ENCODE peak calls at places on chromosome 7, in nine cellular contexts. One of them, this sample, is unnamed.

GRCh38 chr7:106659963-106660861 is 746 bp downstream of the CCDC71L start:
- DNase-seq in substantia nigra: peak
- DNase-seq in ovary: peak
- DNase-seq in naive thymus-derived CD4-positive, alpha-beta T cell: peak
- DNase-seq in SW 1271: peak
- DNase-seq in stimulated activated CD4-positive, alpha-beta T cell treated with anti-CD3 and anti-CD28 coated beads, Interleukin-12 subunit alpha, Interleukin-12 subunit beta, amount 100 ng/mL, for 24 hours: peak
- DNase-seq in NCI-H226: peak
- DNase-seq in HT-29: peak
- DNase-seq in stimulated activated CD8-positive, alpha-beta memory T cell treated with anti-CD3 and anti-CD28 coated beads, Interleukin-2, amount 100 ng/mL, for 1 hour: peak
- DNase-seq in this sample: peak

GRCh38 chr7:2632717-2633537 is 1.1 kb downstream of the TTYH3 start:
- DNase-seq in substantia nigra: peak
- DNase-seq in ovary: peak
- DNase-seq in naive thymus-derived CD4-positive, alpha-beta T cell: peak
- DNase-seq in SW 1271: no peak
- DNase-seq in stimulated activated CD4-positive, alpha-beta T cell treated with anti-CD3 and anti-CD28 coated beads, Interleukin-12 subunit alpha, Interleukin-12 subunit beta, amount 100 ng/mL, for 24 hours: peak
- DNase-seq in NCI-H226: peak
- DNase-seq in HT-29: peak
- DNase-seq in stimulated activated CD8-positive, alpha-beta memory T cell treated with anti-CD3 and anti-CD28 coated beads, Interleukin-2, amount 100 ng/mL, for 1 hour: no peak
- DNase-seq in this sample: no peak

GRCh38 chr7:47721670-47722069 is 139.8 kb upstream of the TNS3 start:
- DNase-seq in substantia nigra: no peak
- DNase-seq in ovary: no peak
- DNase-seq in naive thymus-derived CD4-positive, alpha-beta T cell: no peak
- DNase-seq in SW 1271: no peak
- DNase-seq in stimulated activated CD4-positive, alpha-beta T cell treated with anti-CD3 and anti-CD28 coated beads, Interleukin-12 subunit alpha, Interleukin-12 subunit beta, amount 100 ng/mL, for 24 hours: no peak
- DNase-seq in NCI-H226: no peak
- DNase-seq in HT-29: peak
- DNase-seq in stimulated activated CD8-positive, alpha-beta memory T cell treated with anti-CD3 and anti-CD28 coated beads, Interleukin-2, amount 100 ng/mL, for 1 hour: no peak
- DNase-seq in this sample: no peak

GRCh38 chr7:14156436-14156835 is 167.0 kb upstream of the ETV1 start:
- DNase-seq in substantia nigra: no peak
- DNase-seq in ovary: no peak
- DNase-seq in naive thymus-derived CD4-positive, alpha-beta T cell: no peak
- DNase-seq in SW 1271: no peak
- DNase-seq in stimulated activated CD4-positive, alpha-beta T cell treated with anti-CD3 and anti-CD28 coated beads, Interleukin-12 subunit alpha, Interleukin-12 subunit beta, amount 100 ng/mL, for 24 hours: no peak
- DNase-seq in NCI-H226: no peak
- DNase-seq in HT-29: no peak
- DNase-seq in stimulated activated CD8-positive, alpha-beta memory T cell treated with anti-CD3 and anti-CD28 coated beads, Interleukin-2, amount 100 ng/mL, for 1 hour: no peak
- DNase-seq in this sample: no peak

GRCh38 chr7:147639037-147639436 is 951.5 kb upstream of the C7orf33 start:
- DNase-seq in substantia nigra: peak
- DNase-seq in ovary: no peak
- DNase-seq in naive thymus-derived CD4-positive, alpha-beta T cell: no peak
- DNase-seq in SW 1271: no peak
- DNase-seq in stimulated activated CD4-positive, alpha-beta T cell treated with anti-CD3 and anti-CD28 coated beads, Interleukin-12 subunit alpha, Interleukin-12 subunit beta, amount 100 ng/mL, for 24 hours: no peak
- DNase-seq in NCI-H226: no peak
- DNase-seq in HT-29: no peak
- DNase-seq in stimulated activated CD8-positive, alpha-beta memory T cell treated with anti-CD3 and anti-CD28 coated beads, Interleukin-2, amount 100 ng/mL, for 1 hour: no peak
- DNase-seq in this sample: no peak

GRCh38 chr7:42023216-42023724 is 213.7 kb downstream of the GLI3 start:
- DNase-seq in substantia nigra: no peak
- DNase-seq in ovary: no peak
- DNase-seq in naive thymus-derived CD4-positive, alpha-beta T cell: no peak
- DNase-seq in SW 1271: no peak
- DNase-seq in stimulated activated CD4-positive, alpha-beta T cell treated with anti-CD3 and anti-CD28 coated beads, Interleukin-12 subunit alpha, Interleukin-12 subunit beta, amount 100 ng/mL, for 24 hours: no peak
- DNase-seq in NCI-H226: no peak
- DNase-seq in HT-29: no peak
- DNase-seq in stimulated activated CD8-positive, alpha-beta memory T cell treated with anti-CD3 and anti-CD28 coated beads, Interleukin-2, amount 100 ng/mL, for 1 hour: no peak
- DNase-seq in this sample: no peak

GRCh38 chr7:155609185-155609584 is 35.3 kb upstream of the RBM33 start:
- DNase-seq in substantia nigra: no peak
- DNase-seq in ovary: no peak
- DNase-seq in naive thymus-derived CD4-positive, alpha-beta T cell: no peak
- DNase-seq in SW 1271: no peak
- DNase-seq in stimulated activated CD4-positive, alpha-beta T cell treated with anti-CD3 and anti-CD28 coated beads, Interleukin-12 subunit alpha, Interleukin-12 subunit beta, amount 100 ng/mL, for 24 hours: no peak
- DNase-seq in NCI-H226: no peak
- DNase-seq in HT-29: no peak
- DNase-seq in stimulated activated CD8-positive, alpha-beta memory T cell treated with anti-CD3 and anti-CD28 coated beads, Interleukin-2, amount 100 ng/mL, for 1 hour: no peak
- DNase-seq in this sample: no peak

GRCh38 chr7:2738110-2738509 is 50.1 kb downstream of the AMZ1 start:
- DNase-seq in substantia nigra: no peak
- DNase-seq in ovary: peak
- DNase-seq in naive thymus-derived CD4-positive, alpha-beta T cell: no peak
- DNase-seq in SW 1271: no peak
- DNase-seq in stimulated activated CD4-positive, alpha-beta T cell treated with anti-CD3 and anti-CD28 coated beads, Interleukin-12 subunit alpha, Interleukin-12 subunit beta, amount 100 ng/mL, for 24 hours: no peak
- DNase-seq in NCI-H226: no peak
- DNase-seq in HT-29: no peak
- DNase-seq in stimulated activated CD8-positive, alpha-beta memory T cell treated with anti-CD3 and anti-CD28 coated beads, Interleukin-2, amount 100 ng/mL, for 1 hour: no peak
- DNase-seq in this sample: no peak

GRCh38 chr7:16934947-16935742 is 53.4 kb upstream of the AGR3 start:
- DNase-seq in substantia nigra: no peak
- DNase-seq in ovary: no peak
- DNase-seq in naive thymus-derived CD4-positive, alpha-beta T cell: no peak
- DNase-seq in SW 1271: no peak
- DNase-seq in stimulated activated CD4-positive, alpha-beta T cell treated with anti-CD3 and anti-CD28 coated beads, Interleukin-12 subunit alpha, Interleukin-12 subunit beta, amount 100 ng/mL, for 24 hours: no peak
- DNase-seq in NCI-H226: peak
- DNase-seq in HT-29: peak
- DNase-seq in stimulated activated CD8-positive, alpha-beta memory T cell treated with anti-CD3 and anti-CD28 coated beads, Interleukin-2, amount 100 ng/mL, for 1 hour: no peak
- DNase-seq in this sample: no peak

GRCh38 chr7:95578299-95578855 is 17.9 kb downstream of the PDK4 start:
- DNase-seq in substantia nigra: no peak
- DNase-seq in ovary: no peak
- DNase-seq in naive thymus-derived CD4-positive, alpha-beta T cell: no peak
- DNase-seq in SW 1271: no peak
- DNase-seq in stimulated activated CD4-positive, alpha-beta T cell treated with anti-CD3 and anti-CD28 coated beads, Interleukin-12 subunit alpha, Interleukin-12 subunit beta, amount 100 ng/mL, for 24 hours: no peak
- DNase-seq in NCI-H226: no peak
- DNase-seq in HT-29: no peak
- DNase-seq in stimulated activated CD8-positive, alpha-beta memory T cell treated with anti-CD3 and anti-CD28 coated beads, Interleukin-2, amount 100 ng/mL, for 1 hour: no peak
- DNase-seq in this sample: no peak

GRCh38 chr7:102165136-102165535 is 121.5 kb upstream of the SH2B2 start:
- DNase-seq in substantia nigra: no peak
- DNase-seq in ovary: no peak
- DNase-seq in naive thymus-derived CD4-positive, alpha-beta T cell: no peak
- DNase-seq in SW 1271: no peak
- DNase-seq in stimulated activated CD4-positive, alpha-beta T cell treated with anti-CD3 and anti-CD28 coated beads, Interleukin-12 subunit alpha, Interleukin-12 subunit beta, amount 100 ng/mL, for 24 hours: no peak
- DNase-seq in NCI-H226: no peak
- DNase-seq in HT-29: no peak
- DNase-seq in stimulated activated CD8-positive, alpha-beta memory T cell treated with anti-CD3 and anti-CD28 coated beads, Interleukin-2, amount 100 ng/mL, for 1 hour: no peak
- DNase-seq in this sample: no peak

GRCh38 chr7:132030161-132030568 is 473.7 kb upstream of the PODXL start:
- DNase-seq in substantia nigra: peak
- DNase-seq in ovary: peak
- DNase-seq in naive thymus-derived CD4-positive, alpha-beta T cell: no peak
- DNase-seq in SW 1271: no peak
- DNase-seq in stimulated activated CD4-positive, alpha-beta T cell treated with anti-CD3 and anti-CD28 coated beads, Interleukin-12 subunit alpha, Interleukin-12 subunit beta, amount 100 ng/mL, for 24 hours: no peak
- DNase-seq in NCI-H226: peak
- DNase-seq in HT-29: no peak
- DNase-seq in stimulated activated CD8-positive, alpha-beta memory T cell treated with anti-CD3 and anti-CD28 coated beads, Interleukin-2, amount 100 ng/mL, for 1 hour: no peak
- DNase-seq in this sample: no peak

GRCh38 chr7:127035203-127035849 is 217.4 kb downstream of the GRM8 start:
- DNase-seq in substantia nigra: no peak
- DNase-seq in ovary: no peak
- DNase-seq in naive thymus-derived CD4-positive, alpha-beta T cell: no peak
- DNase-seq in SW 1271: no peak
- DNase-seq in stimulated activated CD4-positive, alpha-beta T cell treated with anti-CD3 and anti-CD28 coated beads, Interleukin-12 subunit alpha, Interleukin-12 subunit beta, amount 100 ng/mL, for 24 hours: no peak
- DNase-seq in NCI-H226: no peak
- DNase-seq in HT-29: peak
- DNase-seq in stimulated activated CD8-positive, alpha-beta memory T cell treated with anti-CD3 and anti-CD28 coated beads, Interleukin-2, amount 100 ng/mL, for 1 hour: no peak
- DNase-seq in this sample: no peak

GRCh38 chr7:77339726-77340125 is 76.4 kb downstream of the GSAP start:
- DNase-seq in substantia nigra: no peak
- DNase-seq in ovary: no peak
- DNase-seq in naive thymus-derived CD4-positive, alpha-beta T cell: no peak
- DNase-seq in SW 1271: no peak
- DNase-seq in stimulated activated CD4-positive, alpha-beta T cell treated with anti-CD3 and anti-CD28 coated beads, Interleukin-12 subunit alpha, Interleukin-12 subunit beta, amount 100 ng/mL, for 24 hours: no peak
- DNase-seq in NCI-H226: no peak
- DNase-seq in HT-29: no peak
- DNase-seq in stimulated activated CD8-positive, alpha-beta memory T cell treated with anti-CD3 and anti-CD28 coated beads, Interleukin-2, amount 100 ng/mL, for 1 hour: no peak
- DNase-seq in this sample: no peak

GRCh38 chr7:157438121-157439025 is 101.6 kb downstream of the DNAJB6 start:
- DNase-seq in substantia nigra: no peak
- DNase-seq in ovary: no peak
- DNase-seq in naive thymus-derived CD4-positive, alpha-beta T cell: no peak
- DNase-seq in SW 1271: no peak
- DNase-seq in stimulated activated CD4-positive, alpha-beta T cell treated with anti-CD3 and anti-CD28 coated beads, Interleukin-12 subunit alpha, Interleukin-12 subunit beta, amount 100 ng/mL, for 24 hours: no peak
- DNase-seq in NCI-H226: no peak
- DNase-seq in HT-29: no peak
- DNase-seq in stimulated activated CD8-positive, alpha-beta memory T cell treated with anti-CD3 and anti-CD28 coated beads, Interleukin-2, amount 100 ng/mL, for 1 hour: no peak
- DNase-seq in this sample: no peak

GRCh38 chr7:25586513-25586912 is 358.2 kb upstream of the NPVF start:
- DNase-seq in substantia nigra: no peak
- DNase-seq in ovary: no peak
- DNase-seq in naive thymus-derived CD4-positive, alpha-beta T cell: no peak
- DNase-seq in SW 1271: no peak
- DNase-seq in stimulated activated CD4-positive, alpha-beta T cell treated with anti-CD3 and anti-CD28 coated beads, Interleukin-12 subunit alpha, Interleukin-12 subunit beta, amount 100 ng/mL, for 24 hours: no peak
- DNase-seq in NCI-H226: no peak
- DNase-seq in HT-29: no peak
- DNase-seq in stimulated activated CD8-positive, alpha-beta memory T cell treated with anti-CD3 and anti-CD28 coated beads, Interleukin-2, amount 100 ng/mL, for 1 hour: no peak
- DNase-seq in this sample: no peak

GRCh38 chr7:28813238-28813962 is 144.7 kb downstream of the TRIL start:
- DNase-seq in substantia nigra: no peak
- DNase-seq in ovary: no peak
- DNase-seq in naive thymus-derived CD4-positive, alpha-beta T cell: no peak
- DNase-seq in SW 1271: no peak
- DNase-seq in stimulated activated CD4-positive, alpha-beta T cell treated with anti-CD3 and anti-CD28 coated beads, Interleukin-12 subunit alpha, Interleukin-12 subunit beta, amount 100 ng/mL, for 24 hours: no peak
- DNase-seq in NCI-H226: no peak
- DNase-seq in HT-29: no peak
- DNase-seq in stimulated activated CD8-positive, alpha-beta memory T cell treated with anti-CD3 and anti-CD28 coated beads, Interleukin-2, amount 100 ng/mL, for 1 hour: no peak
- DNase-seq in this sample: no peak

GRCh38 chr7:82229164-82229563 is 214.4 kb downstream of the CACNA2D1 start:
- DNase-seq in substantia nigra: no peak
- DNase-seq in ovary: no peak
- DNase-seq in naive thymus-derived CD4-positive, alpha-beta T cell: no peak
- DNase-seq in SW 1271: no peak
- DNase-seq in stimulated activated CD4-positive, alpha-beta T cell treated with anti-CD3 and anti-CD28 coated beads, Interleukin-12 subunit alpha, Interleukin-12 subunit beta, amount 100 ng/mL, for 24 hours: no peak
- DNase-seq in NCI-H226: no peak
- DNase-seq in HT-29: no peak
- DNase-seq in stimulated activated CD8-positive, alpha-beta memory T cell treated with anti-CD3 and anti-CD28 coated beads, Interleukin-2, amount 100 ng/mL, for 1 hour: no peak
- DNase-seq in this sample: no peak

GRCh38 chr7:81676105-81676811 is 93.6 kb downstream of the HGF start:
- DNase-seq in substantia nigra: no peak
- DNase-seq in ovary: no peak
- DNase-seq in naive thymus-derived CD4-positive, alpha-beta T cell: no peak
- DNase-seq in SW 1271: no peak
- DNase-seq in stimulated activated CD4-positive, alpha-beta T cell treated with anti-CD3 and anti-CD28 coated beads, Interleukin-12 subunit alpha, Interleukin-12 subunit beta, amount 100 ng/mL, for 24 hours: no peak
- DNase-seq in NCI-H226: no peak
- DNase-seq in HT-29: no peak
- DNase-seq in stimulated activated CD8-positive, alpha-beta memory T cell treated with anti-CD3 and anti-CD28 coated beads, Interleukin-2, amount 100 ng/mL, for 1 hour: no peak
- DNase-seq in this sample: no peak

GRCh38 chr7:157755741-157756140 is 418.9 kb downstream of the DNAJB6 start:
- DNase-seq in substantia nigra: no peak
- DNase-seq in ovary: no peak
- DNase-seq in naive thymus-derived CD4-positive, alpha-beta T cell: no peak
- DNase-seq in SW 1271: no peak
- DNase-seq in stimulated activated CD4-positive, alpha-beta T cell treated with anti-CD3 and anti-CD28 coated beads, Interleukin-12 subunit alpha, Interleukin-12 subunit beta, amount 100 ng/mL, for 24 hours: no peak
- DNase-seq in NCI-H226: no peak
- DNase-seq in HT-29: no peak
- DNase-seq in stimulated activated CD8-positive, alpha-beta memory T cell treated with anti-CD3 and anti-CD28 coated beads, Interleukin-2, amount 100 ng/mL, for 1 hour: no peak
- DNase-seq in this sample: no peak

GRCh38 chr7:159195926-159196325 is 51.3 kb upstream of the VIPR2 start:
- DNase-seq in substantia nigra: no peak
- DNase-seq in ovary: no peak
- DNase-seq in naive thymus-derived CD4-positive, alpha-beta T cell: no peak
- DNase-seq in SW 1271: no peak
- DNase-seq in stimulated activated CD4-positive, alpha-beta T cell treated with anti-CD3 and anti-CD28 coated beads, Interleukin-12 subunit alpha, Interleukin-12 subunit beta, amount 100 ng/mL, for 24 hours: no peak
- DNase-seq in NCI-H226: no peak
- DNase-seq in HT-29: peak
- DNase-seq in stimulated activated CD8-positive, alpha-beta memory T cell treated with anti-CD3 and anti-CD28 coated beads, Interleukin-2, amount 100 ng/mL, for 1 hour: no peak
- DNase-seq in this sample: no peak

GRCh38 chr7:112449353-112449752 is 907 bp upstream of the IFRD1 start:
- DNase-seq in substantia nigra: no peak
- DNase-seq in ovary: no peak
- DNase-seq in naive thymus-derived CD4-positive, alpha-beta T cell: peak
- DNase-seq in SW 1271: peak
- DNase-seq in stimulated activated CD4-positive, alpha-beta T cell treated with anti-CD3 and anti-CD28 coated beads, Interleukin-12 subunit alpha, Interleukin-12 subunit beta, amount 100 ng/mL, for 24 hours: peak
- DNase-seq in NCI-H226: peak
- DNase-seq in HT-29: peak
- DNase-seq in stimulated activated CD8-positive, alpha-beta memory T cell treated with anti-CD3 and anti-CD28 coated beads, Interleukin-2, amount 100 ng/mL, for 1 hour: peak
- DNase-seq in this sample: no peak

GRCh38 chr7:84913731-84914130 is 273.1 kb downstream of the SEMA3D start:
- DNase-seq in substantia nigra: no peak
- DNase-seq in ovary: no peak
- DNase-seq in naive thymus-derived CD4-positive, alpha-beta T cell: no peak
- DNase-seq in SW 1271: no peak
- DNase-seq in stimulated activated CD4-positive, alpha-beta T cell treated with anti-CD3 and anti-CD28 coated beads, Interleukin-12 subunit alpha, Interleukin-12 subunit beta, amount 100 ng/mL, for 24 hours: no peak
- DNase-seq in NCI-H226: no peak
- DNase-seq in HT-29: no peak
- DNase-seq in stimulated activated CD8-positive, alpha-beta memory T cell treated with anti-CD3 and anti-CD28 coated beads, Interleukin-2, amount 100 ng/mL, for 1 hour: no peak
- DNase-seq in this sample: no peak

GRCh38 chr7:99372275-99373085 is 2.0 kb upstream of the ARPC1B start:
- DNase-seq in substantia nigra: no peak
- DNase-seq in ovary: no peak
- DNase-seq in naive thymus-derived CD4-positive, alpha-beta T cell: no peak
- DNase-seq in SW 1271: no peak
- DNase-seq in stimulated activated CD4-positive, alpha-beta T cell treated with anti-CD3 and anti-CD28 coated beads, Interleukin-12 subunit alpha, Interleukin-12 subunit beta, amount 100 ng/mL, for 24 hours: no peak
- DNase-seq in NCI-H226: peak
- DNase-seq in HT-29: peak
- DNase-seq in stimulated activated CD8-positive, alpha-beta memory T cell treated with anti-CD3 and anti-CD28 coated beads, Interleukin-2, amount 100 ng/mL, for 1 hour: no peak
- DNase-seq in this sample: no peak

GRCh38 chr7:116577320-116577871 is 52.6 kb downstream of the CAV1 start:
- DNase-seq in substantia nigra: no peak
- DNase-seq in ovary: no peak
- DNase-seq in naive thymus-derived CD4-positive, alpha-beta T cell: no peak
- DNase-seq in SW 1271: no peak
- DNase-seq in stimulated activated CD4-positive, alpha-beta T cell treated with anti-CD3 and anti-CD28 coated beads, Interleukin-12 subunit alpha, Interleukin-12 subunit beta, amount 100 ng/mL, for 24 hours: no peak
- DNase-seq in NCI-H226: no peak
- DNase-seq in HT-29: no peak
- DNase-seq in stimulated activated CD8-positive, alpha-beta memory T cell treated with anti-CD3 and anti-CD28 coated beads, Interleukin-2, amount 100 ng/mL, for 1 hour: no peak
- DNase-seq in this sample: no peak

GRCh38 chr7:12303096-12303495 is 92.0 kb downstream of the TMEM106B start:
- DNase-seq in substantia nigra: no peak
- DNase-seq in ovary: no peak
- DNase-seq in naive thymus-derived CD4-positive, alpha-beta T cell: no peak
- DNase-seq in SW 1271: no peak
- DNase-seq in stimulated activated CD4-positive, alpha-beta T cell treated with anti-CD3 and anti-CD28 coated beads, Interleukin-12 subunit alpha, Interleukin-12 subunit beta, amount 100 ng/mL, for 24 hours: no peak
- DNase-seq in NCI-H226: peak
- DNase-seq in HT-29: no peak
- DNase-seq in stimulated activated CD8-positive, alpha-beta memory T cell treated with anti-CD3 and anti-CD28 coated beads, Interleukin-2, amount 100 ng/mL, for 1 hour: no peak
- DNase-seq in this sample: no peak

GRCh38 chr7:77426521-77427051 is 10.4 kb upstream of the GSAP start:
- DNase-seq in substantia nigra: no peak
- DNase-seq in ovary: no peak
- DNase-seq in naive thymus-derived CD4-positive, alpha-beta T cell: no peak
- DNase-seq in SW 1271: no peak
- DNase-seq in stimulated activated CD4-positive, alpha-beta T cell treated with anti-CD3 and anti-CD28 coated beads, Interleukin-12 subunit alpha, Interleukin-12 subunit beta, amount 100 ng/mL, for 24 hours: no peak
- DNase-seq in NCI-H226: peak
- DNase-seq in HT-29: no peak
- DNase-seq in stimulated activated CD8-positive, alpha-beta memory T cell treated with anti-CD3 and anti-CD28 coated beads, Interleukin-2, amount 100 ng/mL, for 1 hour: no peak
- DNase-seq in this sample: no peak

GRCh38 chr7:6628045-6628444 is 9.1 kb upstream of the ZNF316 start:
- DNase-seq in substantia nigra: no peak
- DNase-seq in ovary: no peak
- DNase-seq in naive thymus-derived CD4-positive, alpha-beta T cell: no peak
- DNase-seq in SW 1271: no peak
- DNase-seq in stimulated activated CD4-positive, alpha-beta T cell treated with anti-CD3 and anti-CD28 coated beads, Interleukin-12 subunit alpha, Interleukin-12 subunit beta, amount 100 ng/mL, for 24 hours: no peak
- DNase-seq in NCI-H226: no peak
- DNase-seq in HT-29: no peak
- DNase-seq in stimulated activated CD8-positive, alpha-beta memory T cell treated with anti-CD3 and anti-CD28 coated beads, Interleukin-2, amount 100 ng/mL, for 1 hour: no peak
- DNase-seq in this sample: no peak

This sample was measured in thoracic aorta.